ENCODE peak calls at places on chromosomes 13 and 19, in seven cellular contexts. E is epithelial cell of esophagus, V is CD14-positive monocyte, L is neural crest cell, M is OCI-LY7, D is A549, B is left ventricle myocardium inferior. Y is an unnamed sample.
A peak's percentile ranks its signal among the peaks of the same experiment; 100 is the strongest.

GRCh38 chr13:57630661-57631606 is 610 bp upstream of the PCDH17 start:
- DNase-seq in E (peak; percentile 68), V (no peak), L (peak; percentile 25), M (no peak), D (no peak), B (no peak), Y (peak; percentile 23)

GRCh38 chr13:76286178-76286577 is 600.0 kb downstream of the KCTD12 start:
- DNase-seq in E (no peak), V (no peak), L (no peak), M (no peak), D (no peak), B (no peak), Y (no peak)

GRCh38 chr13:98957731-98958442 is 20.0 kb downstream of the DOCK9 start:
- DNase-seq in E (no peak), V (no peak), L (no peak), M (no peak), D (no peak), B (no peak), Y (no peak)

GRCh38 chr13:100633461-100633860 is 41.1 kb downstream of the TMTC4 start:
- DNase-seq in E (peak; percentile 98), V (no peak), L (no peak), M (no peak), D (no peak), B (no peak), Y (peak; percentile 74)

GRCh38 chr19:18014197-18014596 is 6.2 kb downstream of the ARRDC2 start:
- DNase-seq in E (no peak), V (no peak), L (no peak), M (no peak), D (no peak), B (no peak), Y (no peak)

GRCh38 chr19:1449467-1450442 is at the start of gene APC2:
- DNase-seq in E (no peak), V (no peak), L (peak; percentile 75), M (peak; percentile 75), D (peak; percentile 54), B (no peak), Y (no peak)

GRCh38 chr13:72820156-72820897 is 38.4 kb downstream of the PIBF1 start:
- DNase-seq in E (peak; percentile 53), V (no peak), L (no peak), M (no peak), D (no peak), B (no peak), Y (peak; percentile 3)

GRCh38 chr19:45321848-45322247 is 827 bp downstream of the CKM start:
- DNase-seq in E (no peak), V (no peak), L (no peak), M (no peak), D (no peak), B (peak; percentile 59), Y (no peak)

GRCh38 chr13:98014766-98015165 is 61.3 kb downstream of the IPO5 start:
- DNase-seq in E (peak; percentile 74), V (no peak), L (no peak), M (no peak), D (no peak), B (no peak), Y (peak; percentile 50)

GRCh38 chr19:3548594-3548993 is 8.8 kb downstream of the MFSD12 start:
- DNase-seq in E (no peak), V (peak; percentile 96), L (no peak), M (no peak), D (no peak), B (no peak), Y (no peak)

GRCh38 chr19:3546119-3546518 is 7.1 kb downstream of the TEKTIP1 start:
- DNase-seq in E (no peak), V (no peak), L (no peak), M (no peak), D (no peak), B (no peak), Y (no peak)

GRCh38 chr19:3547767-3548282 is 8.9 kb downstream of the TEKTIP1 start:
- DNase-seq in E (no peak), V (no peak), L (no peak), M (no peak), D (no peak), B (no peak), Y (no peak)

GRCh38 chr19:3545669-3546034 is 6.7 kb downstream of the TEKTIP1 start:
- DNase-seq in E (no peak), V (no peak), L (no peak), M (no peak), D (no peak), B (no peak), Y (no peak)

GRCh38 chr19:3547301-3547731 is 8.3 kb downstream of the TEKTIP1 start:
- DNase-seq in E (no peak), V (no peak), L (no peak), M (peak; percentile 34), D (no peak), B (no peak), Y (no peak)
- TF ChIP-seq CTCF in E (peak; percentile 52), V (peak; percentile 79), L (peak; percentile 62), M (peak; percentile 74), D (peak; percentile 32), B (peak; percentile 57), Y (peak; percentile 60)

GRCh38 chr13:104534847-104535246 is 1468.6 kb upstream of the SLC10A2 start:
- DNase-seq in E (no peak), V (no peak), L (no peak), M (peak; percentile 0), D (no peak), B (no peak), Y (no peak)
- TF ChIP-seq CTCF in E (peak; percentile 7), V (no peak), L (peak; percentile 31), M (peak; percentile 43), D (no peak), B (no peak), Y (no peak)

DNA sequence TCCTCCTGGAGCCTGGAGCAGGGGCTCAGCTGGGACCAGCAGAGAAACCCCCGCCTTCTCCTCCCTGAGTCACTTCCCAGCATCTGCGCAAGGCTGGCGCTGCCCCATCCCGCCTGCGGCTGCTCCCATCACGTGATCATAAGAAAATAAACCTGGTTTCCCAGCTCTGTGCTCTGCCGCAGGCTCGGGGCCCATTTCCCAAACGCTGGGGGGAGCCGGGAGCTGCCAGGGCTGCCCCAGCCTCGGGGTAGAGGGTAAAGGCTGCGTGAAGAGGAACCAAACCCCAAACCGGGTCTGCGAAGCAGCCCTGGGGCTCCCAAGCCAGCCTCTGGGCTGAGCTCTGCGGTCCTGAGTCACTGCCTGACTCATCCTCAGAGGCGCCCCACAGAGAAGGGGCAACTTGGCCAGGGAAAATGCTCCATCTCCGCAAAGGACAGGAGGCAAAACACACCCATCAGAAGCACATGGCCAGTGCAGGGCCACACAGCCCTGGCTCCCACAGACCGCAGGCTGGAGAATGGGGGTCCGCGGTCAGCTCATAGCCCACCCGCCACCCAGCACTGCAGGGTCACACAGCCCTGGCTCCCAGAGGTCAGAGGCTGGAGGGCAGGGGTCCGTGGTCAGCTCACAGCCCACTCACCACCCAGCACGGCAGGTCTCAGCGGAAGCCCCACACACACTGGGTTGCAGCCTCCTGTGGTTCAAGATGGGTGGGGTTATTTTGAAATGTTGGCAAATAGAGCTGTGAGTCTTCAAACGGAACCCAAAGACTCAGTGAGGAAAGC is 67.1 kb downstream of the RASA3 start:
- DNase-seq in E (peak; percentile 96), V (peak; percentile 93), L (peak; percentile 58), M (no peak), D (peak; percentile 65), B (peak; percentile 83), Y (peak; percentile 98)
- TF ChIP-seq CTCF in E (no peak), V (no peak), L (no peak), M (no peak), D (no peak), B (no peak), Y (no peak)

GRCh38 chr19:35870798-35871197 is 2.4 kb downstream of the APLP1 start:
- DNase-seq in E (no peak), V (no peak), L (no peak), M (no peak), D (no peak), B (no peak), Y (no peak)
- TF ChIP-seq CTCF in E (no peak), V (no peak), L (no peak), M (no peak), D (no peak), B (no peak), Y (no peak)

GRCh38 chr19:19545707-19546106 is 7.6 kb downstream of the CILP2 start:
- DNase-seq in E (no peak), V (no peak), L (no peak), M (no peak), D (no peak), B (no peak), Y (no peak)
- TF ChIP-seq CTCF in E (no peak), V (no peak), L (no peak), M (no peak), D (no peak), B (no peak), Y (no peak)

GRCh38 chr19:48713041-48713863 is 6.3 kb downstream of the MAMSTR start:
- DNase-seq in E (peak; percentile 45), V (no peak), L (no peak), M (peak; percentile 30), D (peak; percentile 94), B (no peak), Y (no peak)

GRCh38 chr19:48715276-48715675 is 4.2 kb downstream of the MAMSTR start:
- DNase-seq in E (no peak), V (no peak), L (no peak), M (no peak), D (no peak), B (no peak), Y (no peak)

GRCh38 chr19:48715681-48716171 is 3.8 kb downstream of the MAMSTR start:
- DNase-seq in E (no peak), V (no peak), L (no peak), M (no peak), D (no peak), B (no peak), Y (no peak)

GRCh38 chr19:48714759-48715261 is 4.7 kb downstream of the MAMSTR start:
- DNase-seq in E (no peak), V (no peak), L (no peak), M (no peak), D (no peak), B (no peak), Y (no peak)

GRCh38 chr19:48713864-48714755 is 5.4 kb downstream of the MAMSTR start:
- DNase-seq in E (peak; percentile 100), V (peak; percentile 98), L (peak; percentile 98), M (peak; percentile 99), D (peak; percentile 100), B (peak; percentile 99), Y (peak; percentile 100)
- TF ChIP-seq CTCF in E (no peak), V (no peak), L (no peak), M (no peak), D (no peak), B (no peak), Y (no peak)

DNA sequence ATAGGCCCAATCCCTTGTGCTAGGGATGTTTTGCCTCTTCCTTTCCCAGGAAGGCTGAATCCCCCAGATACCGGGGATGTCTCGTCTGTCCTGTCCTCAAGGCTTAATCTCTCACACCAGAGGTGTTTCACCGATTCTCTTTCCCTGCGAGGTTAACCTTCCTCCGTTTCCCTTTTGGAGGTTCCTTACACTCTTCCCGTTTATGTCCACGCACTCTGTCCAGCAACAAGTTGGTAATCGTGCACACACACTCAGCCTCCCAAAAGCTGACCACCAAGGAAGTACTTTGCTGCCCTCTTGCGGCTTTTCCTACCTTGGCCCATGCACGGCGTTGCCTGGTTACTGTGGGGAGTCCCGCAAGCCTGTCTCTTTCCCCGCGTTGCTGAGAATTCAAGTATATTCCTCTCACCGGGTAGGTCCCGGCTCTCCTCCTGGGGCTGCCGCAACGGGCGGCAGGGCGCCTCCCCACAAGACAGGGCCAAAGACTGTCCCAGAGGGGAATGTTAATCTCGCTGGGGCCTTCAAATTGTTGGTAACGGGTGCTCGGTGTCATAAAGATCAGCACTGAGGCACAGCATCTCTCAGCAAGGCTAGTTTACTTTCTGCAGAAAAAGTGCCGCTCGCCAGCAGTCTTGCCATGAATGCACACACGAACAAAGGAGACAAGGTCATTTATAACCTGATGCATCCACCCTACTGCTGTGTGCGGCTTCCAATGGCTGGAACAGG is 36.7 kb upstream of the CD177 start:
- DNase-seq in E (peak; percentile 36), V (no peak), L (peak; percentile 9), M (no peak), D (peak; percentile 32), B (no peak), Y (no peak)
- TF ChIP-seq CTCF in E (peak; percentile 42), V (no peak), L (peak; percentile 31), M (no peak), D (peak; percentile 69), B (no peak), Y (peak; percentile 74)